ENCODE peak calls at places on chromosome 3, in ten cellular contexts. V is WTC11, F is skeletal muscle cell, U is upper lobe of left lung, J is hippocampal formation, Q is fibroblast of pulmonary artery, E is NCI-H1930, O is tibial nerve, L is spleen, D is uterus. S is an unnamed sample.

GRCh38 chr3:174675426-174675825 is 183.7 kb upstream of the NAALADL2 start:
- DNase-seq in Q (no peak), V (no peak), E (no peak), U (no peak), J (no peak), O (no peak), L (no peak), D (no peak), F (no peak), S (no peak)

GRCh38 chr3:126530171-126531050 is 6.5 kb downstream of the CHST13 start:
- DNase-seq in J (no peak), Q (no peak), D (no peak), E (no peak), F (no peak), V (no peak), L (peak), O (no peak), U (peak), S (peak)

GRCh38 chr3:62604746-62605351 is 231.5 kb upstream of the FEZF2 start:
- DNase-seq in O (no peak), D (no peak), V (no peak), U (no peak), F (no peak), L (no peak), E (no peak), J (no peak), Q (no peak), S (no peak)

GRCh38 chr3:55567615-55568014 is 80.5 kb upstream of the WNT5A start:
- DNase-seq in D (peak), Q (peak), U (no peak), O (no peak), L (no peak), E (no peak), V (no peak), F (no peak), J (no peak), S (no peak)

GRCh38 chr3:49219132-49219531 is 47.7 kb downstream of the KLHDC8B start:
- DNase-seq in Q (no peak), J (no peak), E (no peak), F (no peak), V (no peak), U (no peak), O (no peak), L (no peak), D (no peak), S (no peak)

GRCh38 chr3:150299221-150299620 is 108.9 kb upstream of the TSC22D2 start:
- DNase-seq in U (no peak), J (no peak), E (no peak), O (no peak), F (no peak), L (no peak), Q (no peak), V (peak), D (no peak), S (no peak)

GRCh38 chr3:138314751-138315150 is 14.9 kb downstream of the NME9 start:
- DNase-seq in V (no peak), U (no peak), L (no peak), F (no peak), O (no peak), Q (peak), J (no peak), D (no peak), E (no peak), S (no peak)

GRCh38 chr3:101779808-101780366 is 876 bp downstream of the NXPE3 start:
- DNase-seq in D (no peak), O (peak), L (no peak), F (no peak), Q (peak), U (no peak), J (peak), E (no peak), V (no peak), S (no peak)

GRCh38 chr3:77081240-77081661 is 41.4 kb downstream of the ROBO2 start:
- DNase-seq in D (no peak), L (no peak), J (no peak), Q (peak), O (no peak), F (peak), V (no peak), E (no peak), U (peak), S (no peak)

GRCh38 chr3:126958638-126959085 is 24.3 kb upstream of the PLXNA1 start:
- DNase-seq in U (no peak), D (no peak), O (no peak), V (no peak), L (peak), E (no peak), F (no peak), Q (no peak), J (no peak), S (peak)

GRCh38 chr3:100992086-100993033 is 861 bp downstream of the ABI3BP start:
- DNase-seq in D (no peak), E (no peak), O (no peak), Q (peak), J (no peak), F (no peak), U (peak), V (no peak), L (no peak), S (no peak)